ENCODE peak calls at places on chromosomes 13 and 19, in six cellular contexts. I is SK-N-SH, A is Panc1, M is HepG2, J is GM12878, X is K562. F is an unnamed sample.

GRCh38 chr19:58416631-58417030 is 8.2 kb downstream of the ZNF584 start:
- DNase-seq in I (no peak), A (no peak), M (no peak), J (no peak), X (no peak), F (no peak)

GRCh38 chr13:91785435-91786137 is 387.2 kb downstream of the GPC5 start:
- DNase-seq in I (no peak), A (no peak), M (no peak), J (no peak), X (no peak), F (no peak)

GRCh38 chr19:35241417-35241816 is 7.4 kb upstream of the LSR start:
- DNase-seq in I (no peak), A (no peak), M (no peak), J (no peak), X (no peak), F (no peak)

GRCh38 chr13:112851107-112852046 is 117.6 kb upstream of the MCF2L start:
- DNase-seq in I (no peak), A (no peak), M (no peak), J (no peak), X (no peak), F (no peak)

GRCh38 chr19:23909222-23909621 is 5.5 kb upstream of the ZNF726 start:
- DNase-seq in I (no peak), A (no peak), M (no peak), J (no peak), X (no peak), F (no peak)

GRCh38 chr13:34864650-34865049 is 77.4 kb upstream of the NBEA start:
- DNase-seq in I (no peak), A (no peak), M (no peak), J (no peak), X (no peak), F (no peak)

GRCh38 chr13:74129500-74130144 is 4.6 kb downstream of the KLF12 start:
- DNase-seq in I (no peak), A (no peak), M (no peak), J (no peak), X (no peak), F (no peak)

GRCh38 chr13:112896736-112897602 is 72.0 kb upstream of the MCF2L start:
- DNase-seq in I (no peak), A (no peak), M (no peak), J (no peak), X (no peak), F (no peak)

GRCh38 chr19:35782589-35782988 is 7.2 kb downstream of the ARHGAP33 start:
- DNase-seq in I (no peak), A (no peak), M (no peak), J (no peak), X (no peak), F (no peak)

DNA sequence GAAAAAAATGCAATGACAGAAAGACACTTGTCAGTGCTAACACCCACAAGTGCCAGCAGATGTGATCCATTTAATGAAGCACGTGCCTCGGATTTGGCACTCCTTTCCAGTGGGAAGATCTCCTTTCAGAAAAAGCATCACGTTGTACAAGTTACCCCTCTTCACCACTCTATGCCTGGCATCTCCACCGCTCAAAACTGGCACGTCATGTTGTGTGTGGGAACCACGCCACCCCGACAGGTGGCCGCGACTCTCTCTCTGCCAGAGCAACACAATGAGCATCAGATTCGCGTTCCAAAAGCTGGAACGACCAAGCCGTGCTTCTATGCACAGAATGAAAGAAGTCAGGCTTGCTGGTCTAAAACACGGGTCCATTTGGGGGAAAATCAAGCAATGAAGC is 24.3 kb downstream of the TMTC4 start:
- DNase-seq in I (no peak), A (no peak), M (no peak), J (no peak), X (no peak), F (no peak)
- TF ChIP-seq REST in I (no peak), A (no peak), M (no peak), J (no peak), X (no peak), F (no peak)

DNA sequence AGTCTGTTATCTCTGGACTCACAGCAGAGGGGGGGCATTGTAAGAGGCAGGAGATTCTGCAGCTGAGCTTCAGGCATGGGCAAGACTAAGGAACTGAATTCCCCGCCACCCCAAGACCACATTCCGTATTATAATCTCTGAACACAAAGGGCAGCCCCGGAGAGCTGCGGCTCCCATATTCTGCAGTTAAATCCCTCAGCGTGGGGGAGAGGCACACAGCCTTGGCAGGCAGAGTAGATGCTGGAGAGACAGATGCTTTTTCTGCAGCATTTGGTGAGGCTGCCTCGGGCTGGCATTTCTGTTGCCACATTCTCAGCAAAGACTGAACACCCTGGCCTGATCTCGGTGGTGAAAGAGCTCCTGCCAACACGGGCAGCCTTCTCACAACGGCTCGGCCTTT is 12.9 kb downstream of the CHAF1A start:
- DNase-seq in I (no peak), A (no peak), M (no peak), J (no peak), X (no peak), F (no peak)
- TF ChIP-seq SIN3A in I (no peak), A (no peak), M (no peak), J (no peak), X (no peak), F (no peak)

DNA sequence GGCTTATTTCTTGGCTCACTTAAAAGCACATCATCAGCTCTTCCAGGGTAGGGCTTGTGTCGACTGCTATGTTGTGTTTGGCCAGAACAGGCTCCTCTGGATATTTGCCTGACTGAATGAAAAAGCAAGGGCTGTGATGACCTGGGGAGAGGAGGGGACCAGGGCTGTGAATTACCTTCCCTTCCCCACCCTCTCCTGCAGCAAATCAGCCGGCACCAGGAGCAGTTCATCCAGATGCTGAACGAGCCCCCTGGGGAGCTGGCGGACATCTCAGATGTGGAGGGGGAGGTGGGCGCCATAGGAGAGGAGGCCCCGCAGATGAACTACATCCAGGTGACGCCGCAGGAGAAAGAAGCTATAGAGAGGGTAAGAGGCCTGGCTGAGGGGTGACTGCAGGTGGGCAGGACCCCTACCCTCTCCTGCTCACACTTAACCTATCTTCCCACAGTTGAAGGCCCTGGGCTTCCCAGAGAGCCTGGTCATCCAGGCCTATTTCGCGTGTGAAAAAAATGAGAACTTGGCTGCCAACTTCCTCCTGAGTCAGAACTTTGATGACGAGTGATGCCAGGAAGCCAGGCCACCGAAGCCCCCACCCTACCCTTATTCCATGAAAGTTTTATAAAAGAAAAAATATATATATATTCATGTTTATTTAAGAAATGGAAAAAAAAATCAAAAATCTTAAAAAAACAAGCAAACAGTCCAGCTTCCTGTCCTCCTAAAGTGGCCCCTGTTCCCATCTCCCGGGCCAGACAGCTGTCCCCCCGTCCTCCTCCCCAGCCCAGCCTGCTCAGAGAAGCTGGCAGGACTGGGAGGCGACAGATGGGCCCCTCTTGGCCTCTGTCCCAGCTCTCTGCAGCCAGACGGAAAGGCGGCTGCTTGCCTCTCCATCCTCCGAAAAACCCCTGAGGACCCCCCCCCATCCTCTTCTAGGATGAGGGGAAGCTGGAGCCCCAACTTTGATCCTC is 4.3 kb downstream of the GADD45GIP1 start:
- DNase-seq in I (peak; percentile 79), A (no peak), M (no peak), J (no peak), X (no peak), F (no peak)
- TF ChIP-seq REST in I (no peak), A (no peak), M (no peak), J (no peak), X (no peak), F (no peak)

DNA sequence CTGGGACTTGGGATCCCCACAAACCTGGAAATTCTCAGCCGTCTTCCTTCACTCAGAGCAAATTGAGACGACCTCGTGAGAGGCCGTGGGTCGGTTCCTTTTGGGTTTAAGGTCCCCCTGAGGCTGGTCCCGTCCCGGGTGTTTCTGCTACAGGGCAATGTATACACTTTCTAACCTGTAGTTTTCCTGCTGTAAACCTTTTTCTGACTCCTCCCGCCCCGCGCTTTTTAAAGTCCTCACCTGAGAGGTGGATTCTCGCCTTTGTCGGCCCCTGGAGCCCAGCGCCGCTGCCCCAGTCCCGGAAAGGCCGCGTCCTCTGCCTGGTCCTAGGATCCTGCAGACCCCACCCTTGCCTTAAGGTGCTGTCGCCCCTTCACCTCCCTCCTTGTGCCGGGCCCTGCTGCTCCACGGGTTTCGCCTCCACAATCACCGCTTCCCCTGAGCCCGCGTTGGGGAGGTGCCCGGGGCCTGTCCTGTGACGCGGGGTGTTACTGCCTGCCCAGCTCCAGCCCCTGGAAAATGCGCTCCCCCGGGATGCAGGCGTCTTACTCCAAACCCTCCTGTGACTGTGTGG is 391 bp downstream of the ZNF761 start:
- DNase-seq in I (peak; percentile 50), A (no peak), M (no peak), J (no peak), X (peak; percentile 21), F (no peak)
- TF ChIP-seq SIN3A in I (no peak), A (no peak), M (no peak), J (no peak), X (no peak), F (no peak)

GRCh38 chr13:31301119-31301518 is 101.3 kb downstream of the B3GLCT start:
- DNase-seq in I (no peak), A (no peak), M (no peak), J (no peak), X (no peak), F (no peak)
- TF ChIP-seq REST in I (no peak), A (no peak), M (no peak), J (no peak), X (no peak), F (no peak)

GRCh38 chr13:47798906-47799305 is 202.2 kb downstream of the SUCLA2 start:
- DNase-seq in I (no peak), A (no peak), M (peak; percentile 8), J (no peak), X (no peak), F (no peak)
- TF ChIP-seq SIN3A in I (no peak), A (no peak), M (no peak), J (no peak), X (no peak), F (no peak)

DNA sequence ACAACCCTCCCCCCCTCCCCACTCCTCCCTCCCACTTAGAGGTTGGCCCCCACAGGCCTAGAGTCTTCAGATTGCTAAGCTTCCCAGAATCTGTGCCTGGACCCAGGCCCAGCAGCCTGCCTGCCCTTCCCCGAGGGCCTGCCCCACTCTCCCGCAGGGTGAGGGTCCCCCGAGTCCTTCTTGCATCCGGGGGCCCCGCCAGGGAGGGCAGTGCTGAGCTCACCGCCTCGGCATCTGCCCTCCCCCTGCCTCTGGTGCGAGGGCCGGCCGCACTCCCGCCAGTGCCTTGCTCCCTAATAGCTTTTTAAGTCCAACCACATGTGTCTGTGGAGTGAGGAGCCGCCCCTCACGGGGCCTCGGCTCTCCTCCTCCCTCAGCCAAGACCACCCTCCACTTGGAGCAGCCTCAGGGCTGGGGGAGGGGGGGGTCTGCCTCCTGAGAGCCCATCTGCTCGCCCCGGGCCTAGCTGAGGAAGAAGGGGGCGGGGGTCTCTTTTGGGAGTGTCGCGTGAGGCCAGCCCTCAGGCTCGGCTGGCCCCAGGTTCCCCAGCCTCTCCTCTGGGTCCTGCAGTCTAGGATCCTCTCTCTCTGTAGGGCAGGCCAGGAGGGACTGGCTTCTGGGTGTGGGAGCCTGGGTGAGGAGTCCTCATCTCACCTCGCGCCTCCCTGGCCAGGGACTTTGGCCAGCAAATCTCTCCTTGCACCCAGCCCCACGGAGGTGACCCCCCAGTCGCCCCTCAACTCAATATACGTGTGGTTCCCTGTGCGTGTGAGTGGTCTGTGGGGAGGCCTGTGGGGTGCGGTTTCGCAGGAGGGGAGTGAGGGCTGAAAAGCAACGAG is 47.2 kb downstream of the LYL1 start:
- DNase-seq in I (peak; percentile 89), A (no peak), M (no peak), J (no peak), X (no peak), F (no peak)
- TF ChIP-seq REST in I (no peak), A (no peak), M (no peak), J (no peak), X (no peak), F (no peak)

F was measured in HCT116.